ENCODE peak calls at places on chromosome 14, in six cellular contexts. One of them, this sample, is unnamed.

GRCh38 chr14:101362529-101363260 is 198.6 kb upstream of the DIO3 start:
- DNase-seq in WTC11: no peak
- DNase-seq in heart left ventricle: no peak
- DNase-seq in left lung: no peak
- DNase-seq in foreskin keratinocyte: no peak
- DNase-seq in choroid plexus epithelial cell: no peak
- DNase-seq in this sample: no peak

GRCh38 chr14:39581474-39581873 is 149.2 kb upstream of the FBXO33 start:
- DNase-seq in WTC11: no peak
- DNase-seq in heart left ventricle: no peak
- DNase-seq in left lung: no peak
- DNase-seq in foreskin keratinocyte: no peak
- DNase-seq in choroid plexus epithelial cell: peak; percentile 19
- DNase-seq in this sample: no peak

GRCh38 chr14:78403278-78403815 is 233.2 kb downstream of the NRXN3 start:
- DNase-seq in WTC11: no peak
- DNase-seq in heart left ventricle: no peak
- DNase-seq in left lung: no peak
- DNase-seq in foreskin keratinocyte: peak; percentile 32
- DNase-seq in choroid plexus epithelial cell: peak; percentile 89
- DNase-seq in this sample: no peak

GRCh38 chr14:78530078-78530477 is 359.9 kb downstream of the NRXN3 start:
- DNase-seq in WTC11: peak; percentile 69
- DNase-seq in heart left ventricle: no peak
- DNase-seq in left lung: no peak
- DNase-seq in foreskin keratinocyte: peak; percentile 3
- DNase-seq in choroid plexus epithelial cell: peak; percentile 13
- DNase-seq in this sample: peak; percentile 80

GRCh38 chr14:80946187-80946586 is 4.6 kb upstream of the CEP128 start:
- DNase-seq in WTC11: no peak
- DNase-seq in heart left ventricle: no peak
- DNase-seq in left lung: no peak
- DNase-seq in foreskin keratinocyte: peak; percentile 65
- DNase-seq in choroid plexus epithelial cell: no peak
- DNase-seq in this sample: no peak

GRCh38 chr14:105067140-105067968 is 2.1 kb upstream of the GPR132 start:
- DNase-seq in WTC11: no peak
- DNase-seq in heart left ventricle: no peak
- DNase-seq in left lung: peak; percentile 77
- DNase-seq in foreskin keratinocyte: no peak
- DNase-seq in choroid plexus epithelial cell: peak; percentile 42
- DNase-seq in this sample: no peak

GRCh38 chr14:31619440-31619839 is 58.2 kb downstream of the NUBPL start:
- DNase-seq in WTC11: no peak
- DNase-seq in heart left ventricle: no peak
- DNase-seq in left lung: no peak
- DNase-seq in foreskin keratinocyte: no peak
- DNase-seq in choroid plexus epithelial cell: no peak
- DNase-seq in this sample: no peak

GRCh38 chr14:61409782-61410181 is 88.4 kb downstream of the PRKCH start:
- DNase-seq in WTC11: no peak
- DNase-seq in heart left ventricle: no peak
- DNase-seq in left lung: no peak
- DNase-seq in foreskin keratinocyte: no peak
- DNase-seq in choroid plexus epithelial cell: no peak
- DNase-seq in this sample: no peak

GRCh38 chr14:94716976-94717375 is 52.9 kb downstream of the GSC start:
- DNase-seq in WTC11: no peak
- DNase-seq in heart left ventricle: no peak
- DNase-seq in left lung: no peak
- DNase-seq in foreskin keratinocyte: no peak
- DNase-seq in choroid plexus epithelial cell: no peak
- DNase-seq in this sample: no peak

GRCh38 chr14:94722397-94722796 is 47.5 kb downstream of the GSC start:
- DNase-seq in WTC11: no peak
- DNase-seq in heart left ventricle: no peak
- DNase-seq in left lung: no peak
- DNase-seq in foreskin keratinocyte: no peak
- DNase-seq in choroid plexus epithelial cell: no peak
- DNase-seq in this sample: no peak

GRCh38 chr14:94713115-94713514 is 56.8 kb downstream of the GSC start:
- DNase-seq in WTC11: no peak
- DNase-seq in heart left ventricle: no peak
- DNase-seq in left lung: no peak
- DNase-seq in foreskin keratinocyte: no peak
- DNase-seq in choroid plexus epithelial cell: no peak
- DNase-seq in this sample: no peak

DNA sequence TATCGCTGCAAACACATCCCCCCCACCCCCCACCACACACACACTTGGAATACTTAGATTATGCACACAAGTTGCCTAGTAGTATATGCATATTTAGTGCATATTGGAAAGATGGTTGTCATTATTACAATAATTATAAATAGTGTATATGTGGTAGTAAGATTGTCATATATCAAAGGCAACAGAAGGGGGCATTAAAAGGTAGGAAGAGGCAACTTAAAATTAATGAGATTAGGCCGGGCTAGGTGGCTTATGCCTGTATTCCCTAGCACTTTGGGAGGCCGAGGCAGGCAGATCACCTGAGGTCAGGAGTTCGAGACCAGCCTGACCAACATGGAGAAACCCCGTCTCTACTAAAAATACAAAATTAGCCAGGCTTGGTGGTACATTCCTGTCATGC is 52.1 kb downstream of the GSC start:
- DNase-seq in WTC11: no peak
- DNase-seq in heart left ventricle: no peak
- DNase-seq in left lung: no peak
- DNase-seq in foreskin keratinocyte: no peak
- DNase-seq in choroid plexus epithelial cell: peak; percentile 15
- DNase-seq in this sample: no peak
- TF ChIP-seq CTCF in WTC11: no peak
- TF ChIP-seq CTCF in heart left ventricle: no peak
- TF ChIP-seq CTCF in left lung: no peak
- TF ChIP-seq CTCF in foreskin keratinocyte: peak; percentile 16
- TF ChIP-seq CTCF in choroid plexus epithelial cell: peak; percentile 9
- TF ChIP-seq CTCF in this sample: no peak

GRCh38 chr14:51807355-51807754 is 53.1 kb upstream of the GNG2 start:
- DNase-seq in WTC11: no peak
- DNase-seq in heart left ventricle: no peak
- DNase-seq in left lung: no peak
- DNase-seq in foreskin keratinocyte: peak; percentile 67
- DNase-seq in choroid plexus epithelial cell: no peak
- DNase-seq in this sample: peak; percentile 12

GRCh38 chr14:51806624-51807023 is 53.8 kb upstream of the GNG2 start:
- DNase-seq in WTC11: no peak
- DNase-seq in heart left ventricle: no peak
- DNase-seq in left lung: no peak
- DNase-seq in foreskin keratinocyte: no peak
- DNase-seq in choroid plexus epithelial cell: peak; percentile 29
- DNase-seq in this sample: no peak

GRCh38 chr14:51806026-51806590 is 54.3 kb upstream of the GNG2 start:
- DNase-seq in WTC11: no peak
- DNase-seq in heart left ventricle: no peak
- DNase-seq in left lung: no peak
- DNase-seq in foreskin keratinocyte: no peak
- DNase-seq in choroid plexus epithelial cell: no peak
- DNase-seq in this sample: no peak

DNA sequence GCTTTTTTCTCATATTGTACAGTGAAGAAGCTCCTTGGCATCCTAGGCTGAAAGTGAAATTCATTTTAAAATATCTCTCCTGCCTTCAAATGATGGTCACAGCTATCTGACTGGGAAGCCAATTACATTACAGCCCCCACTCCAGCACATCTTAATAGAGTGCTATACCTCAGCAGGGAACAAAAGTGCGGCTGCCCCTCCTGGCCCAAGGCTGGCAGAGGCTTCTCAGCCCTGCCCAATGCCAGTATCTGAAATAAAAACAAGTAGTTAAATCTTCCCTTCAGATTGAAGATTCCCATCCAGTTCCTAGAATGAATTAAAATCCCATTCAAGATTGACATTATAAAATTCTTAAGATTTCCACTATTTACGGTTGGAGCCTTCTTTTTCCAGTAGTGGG is 54.9 kb upstream of the GNG2 start:
- DNase-seq in WTC11: no peak
- DNase-seq in heart left ventricle: no peak
- DNase-seq in left lung: no peak
- DNase-seq in foreskin keratinocyte: no peak
- DNase-seq in choroid plexus epithelial cell: no peak
- DNase-seq in this sample: no peak
- TF ChIP-seq CTCF in WTC11: no peak
- TF ChIP-seq CTCF in heart left ventricle: no peak
- TF ChIP-seq CTCF in left lung: no peak
- TF ChIP-seq CTCF in foreskin keratinocyte: no peak
- TF ChIP-seq CTCF in choroid plexus epithelial cell: no peak
- TF ChIP-seq CTCF in this sample: no peak

GRCh38 chr14:94622653-94623421 is 10.6 kb downstream of the SERPINA3 start:
- DNase-seq in WTC11: no peak
- DNase-seq in heart left ventricle: no peak
- DNase-seq in left lung: no peak
- DNase-seq in foreskin keratinocyte: no peak
- DNase-seq in choroid plexus epithelial cell: peak; percentile 62
- DNase-seq in this sample: no peak

GRCh38 chr14:94623422-94623809 is 11.2 kb downstream of the SERPINA3 start:
- DNase-seq in WTC11: no peak
- DNase-seq in heart left ventricle: no peak
- DNase-seq in left lung: no peak
- DNase-seq in foreskin keratinocyte: no peak
- DNase-seq in choroid plexus epithelial cell: no peak
- DNase-seq in this sample: no peak

GRCh38 chr14:94620597-94620996 is 8.4 kb downstream of the SERPINA3 start:
- DNase-seq in WTC11: no peak
- DNase-seq in heart left ventricle: no peak
- DNase-seq in left lung: no peak
- DNase-seq in foreskin keratinocyte: no peak
- DNase-seq in choroid plexus epithelial cell: no peak
- DNase-seq in this sample: no peak

GRCh38 chr14:94619297-94619696 is 7.1 kb downstream of the SERPINA3 start:
- DNase-seq in WTC11: no peak
- DNase-seq in heart left ventricle: no peak
- DNase-seq in left lung: no peak
- DNase-seq in foreskin keratinocyte: no peak
- DNase-seq in choroid plexus epithelial cell: no peak
- DNase-seq in this sample: no peak

DNA sequence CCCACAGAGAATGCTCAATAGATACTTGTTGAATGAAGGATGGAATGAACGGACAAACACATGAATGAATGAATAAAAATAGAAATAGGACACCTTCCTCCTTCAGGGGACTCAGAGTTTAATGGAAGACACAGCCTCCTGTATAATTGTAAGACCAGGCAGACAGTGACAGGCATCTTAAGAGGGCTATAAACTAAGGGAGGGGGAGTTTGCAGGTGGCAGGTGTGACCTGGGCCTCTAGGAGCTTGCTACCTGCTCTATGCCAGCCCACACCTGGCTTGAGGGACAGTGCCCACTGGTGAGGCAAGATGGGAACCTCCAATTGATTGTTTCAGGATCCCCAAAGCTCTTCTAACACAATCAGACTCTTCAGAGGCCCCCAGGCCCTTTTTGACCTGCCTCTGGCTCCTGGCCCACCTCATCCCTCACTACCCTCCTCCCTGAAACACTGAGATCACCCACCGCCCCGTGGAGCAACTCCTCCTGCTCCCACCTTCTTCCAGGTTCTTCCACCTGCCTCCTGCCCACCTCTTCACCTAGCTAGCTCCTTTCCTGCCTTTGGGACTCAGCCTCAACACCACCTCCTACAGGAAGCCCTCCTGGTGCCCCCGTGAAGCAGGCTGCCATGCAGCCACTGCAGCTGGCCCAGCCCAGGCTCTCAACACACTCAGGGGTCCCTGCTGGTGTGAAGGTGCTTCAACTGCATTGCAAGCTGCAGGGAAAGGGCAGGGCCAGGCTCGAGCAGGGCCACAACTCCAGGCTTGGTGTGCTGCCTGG is 9.4 kb downstream of the SERPINA3 start:
- DNase-seq in WTC11: no peak
- DNase-seq in heart left ventricle: no peak
- DNase-seq in left lung: no peak
- DNase-seq in foreskin keratinocyte: no peak
- DNase-seq in choroid plexus epithelial cell: no peak
- DNase-seq in this sample: no peak
- TF ChIP-seq CTCF in WTC11: no peak
- TF ChIP-seq CTCF in heart left ventricle: no peak
- TF ChIP-seq CTCF in left lung: no peak
- TF ChIP-seq CTCF in foreskin keratinocyte: no peak
- TF ChIP-seq CTCF in choroid plexus epithelial cell: no peak
- TF ChIP-seq CTCF in this sample: no peak

GRCh38 chr14:76922092-76922491 is 95.9 kb downstream of the LRRC74A start:
- DNase-seq in WTC11: no peak
- DNase-seq in heart left ventricle: no peak
- DNase-seq in left lung: no peak
- DNase-seq in foreskin keratinocyte: no peak
- DNase-seq in choroid plexus epithelial cell: no peak
- DNase-seq in this sample: no peak

GRCh38 chr14:76922599-76922998 is 96.4 kb downstream of the LRRC74A start:
- DNase-seq in WTC11: no peak
- DNase-seq in heart left ventricle: no peak
- DNase-seq in left lung: no peak
- DNase-seq in foreskin keratinocyte: no peak
- DNase-seq in choroid plexus epithelial cell: no peak
- DNase-seq in this sample: no peak

GRCh38 chr14:76926521-76927251 is 100.5 kb downstream of the LRRC74A start:
- DNase-seq in WTC11: no peak
- DNase-seq in heart left ventricle: peak; percentile 73
- DNase-seq in left lung: no peak
- DNase-seq in foreskin keratinocyte: peak; percentile 57
- DNase-seq in choroid plexus epithelial cell: peak; percentile 68
- DNase-seq in this sample: peak; percentile 51

GRCh38 chr14:76924363-76925151 is 98.3 kb downstream of the LRRC74A start:
- DNase-seq in WTC11: peak; percentile 86
- DNase-seq in heart left ventricle: no peak
- DNase-seq in left lung: no peak
- DNase-seq in foreskin keratinocyte: no peak
- DNase-seq in choroid plexus epithelial cell: peak; percentile 58
- DNase-seq in this sample: peak; percentile 66

DNA sequence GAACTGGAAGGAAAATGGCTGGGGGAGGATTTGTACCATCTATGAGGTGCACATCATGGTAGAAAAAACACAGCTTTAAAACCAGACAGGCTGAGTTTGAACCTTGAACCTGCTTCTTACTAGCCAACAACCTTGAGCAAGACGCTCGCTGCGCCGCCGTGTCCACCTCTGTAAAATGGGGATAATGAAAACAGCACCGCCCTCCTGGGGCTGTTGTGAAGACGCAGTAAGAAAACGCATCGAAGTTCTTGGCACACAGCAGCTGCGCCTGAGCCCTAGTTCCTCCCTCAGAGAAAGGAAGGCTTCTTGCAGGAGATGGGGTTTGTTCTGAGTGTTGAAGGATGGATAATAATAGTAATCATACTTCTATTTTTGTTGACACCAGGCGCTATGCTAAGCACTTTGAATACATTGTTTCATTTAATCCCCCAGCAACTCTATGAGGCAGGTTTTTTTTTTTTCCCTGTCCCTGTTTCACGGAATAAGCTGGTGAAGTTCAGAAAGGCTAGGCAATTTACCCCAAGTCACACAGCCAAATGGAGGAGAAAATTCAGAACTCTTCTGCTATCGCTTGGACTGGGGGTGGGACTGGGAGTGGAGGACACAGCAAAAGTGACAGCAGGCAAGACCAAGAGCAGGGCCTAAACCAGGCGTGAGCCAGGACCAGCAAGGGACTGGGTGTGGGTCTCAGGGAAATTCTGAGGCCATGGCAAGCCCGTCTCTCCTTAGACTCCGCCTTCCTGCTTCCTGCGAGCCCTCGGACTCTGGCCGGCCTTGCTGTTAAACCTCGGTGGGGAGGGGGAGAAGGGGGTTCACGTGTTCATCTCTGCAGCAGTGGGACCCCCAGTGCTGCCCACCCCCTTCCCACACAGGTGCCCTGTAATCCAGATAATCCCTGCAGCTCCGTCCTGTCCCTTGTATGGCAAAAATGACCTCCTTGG is 97.5 kb downstream of the LRRC74A start:
- DNase-seq in WTC11: no peak
- DNase-seq in heart left ventricle: no peak
- DNase-seq in left lung: no peak
- DNase-seq in foreskin keratinocyte: no peak
- DNase-seq in choroid plexus epithelial cell: no peak
- DNase-seq in this sample: no peak
- TF ChIP-seq CTCF in WTC11: no peak
- TF ChIP-seq CTCF in heart left ventricle: no peak
- TF ChIP-seq CTCF in left lung: no peak
- TF ChIP-seq CTCF in foreskin keratinocyte: no peak
- TF ChIP-seq CTCF in choroid plexus epithelial cell: no peak
- TF ChIP-seq CTCF in this sample: no peak